ENCODE peak calls at places on chromosome 20, in six cellular contexts. U, T, Z, G, B and P are unnamed samples. For H3K4me1, the result is how much of the 10 kb centered on the place peaks cover.

GRCh38 chr20:10992776-10993175 is 319.0 kb upstream of the JAG1 start:
- DNase-seq in G (no peak), B (no peak), U (no peak), T (no peak), Z (no peak), P (no peak)

GRCh38 chr20:38633577-38634093 is 32.0 kb downstream of the ARHGAP40 start:
- DNase-seq in G (peak), B (no peak), U (no peak), T (peak), Z (peak), P (no peak)

GRCh38 chr20:347640-348484 is 951 bp downstream of the NRSN2 start:
- DNase-seq in T (peak), U (no peak), Z (peak), G (no peak), B (peak), P (peak)

GRCh38 chr20:41424025-41424424 is 57.4 kb upstream of the EMILIN3 start:
- DNase-seq in T (no peak), U (no peak), B (no peak), G (no peak), Z (no peak), P (no peak)

GRCh38 chr20:3010985-3011723 is 32.3 kb upstream of the GNRH2 start:
- DNase-seq in T (no peak), Z (no peak), U (no peak), G (no peak), B (no peak), P (no peak)

GRCh38 chr20:25083773-25084615 is 2.1 kb upstream of the VSX1 start:
- DNase-seq in G (no peak), B (no peak), U (no peak), Z (no peak), T (no peak), P (no peak)

GRCh38 chr20:34560141-34560523 is 1.6 kb downstream of the MAP1LC3A start:
- DNase-seq in B (no peak), T (no peak), G (no peak), U (no peak), Z (no peak), P (no peak)

GRCh38 chr20:38229376-38230252 is 30.9 kb downstream of the KIAA1755 start:
- DNase-seq in G (no peak), Z (no peak), T (peak), B (no peak), U (no peak), P (no peak)

GRCh38 chr20:57654363-57654997 is 34.3 kb upstream of the ZBP1 start:
- DNase-seq in T (peak), Z (peak), B (peak), G (peak), U (peak), P (peak)

GRCh38 chr20:45322952-45323383 is 14.9 kb upstream of the MATN4 start:
- DNase-seq in B (peak), Z (peak), G (peak), U (no peak), T (peak), P (no peak)

GRCh38 chr20:34713194-34713943 is 9.2 kb downstream of the TP53INP2 start:
- DNase-seq in U (peak), G (peak), B (no peak), Z (no peak), T (peak), P (no peak)

GRCh38 chr20:13085275-13085674 is 76.5 kb downstream of the SPTLC3 start:
- DNase-seq in G (no peak), Z (no peak), U (no peak), B (no peak), T (no peak), P (no peak)

GRCh38 chr20:64222273-64222672 is 33.3 kb upstream of the PCMTD2 start:
- DNase-seq in G (no peak), T (no peak), Z (no peak), U (no peak), B (no peak), P (no peak)

GRCh38 chr20:37823276-37823980 is 79.5 kb upstream of the VSTM2L start:
- DNase-seq in Z (no peak), G (no peak), T (no peak), B (no peak), U (no peak), P (no peak)

GRCh38 chr20:64079273-64080012 is at the start of gene RGS19:
- DNase-seq in B (no peak), Z (peak), T (peak), G (no peak), U (no peak), P (no peak)

GRCh38 chr20:38270869-38271608 is 10.5 kb upstream of the KIAA1755 start:
- DNase-seq in G (peak), U (no peak), B (no peak), T (peak), Z (no peak), P (no peak)

GRCh38 chr20:3661060-3661820 is 2.0 kb downstream of the GFRA4 start:
- DNase-seq in U (no peak), G (no peak), T (no peak), B (no peak), Z (no peak), P (no peak)

GRCh38 chr20:60862601-60863000 is 389.5 kb upstream of the CDH4 start:
- DNase-seq in G (no peak), U (no peak), B (no peak), Z (no peak), T (no peak), P (no peak)

GRCh38 chr20:64057628-64058498 is 5.1 kb upstream of the TCEA2 start:
- DNase-seq in U (no peak), B (peak), G (no peak), Z (peak), T (peak), P (no peak)

GRCh38 chr20:11445891-11446290 is 471.8 kb upstream of the BTBD3 start:
- DNase-seq in T (no peak), G (no peak), Z (no peak), B (no peak), U (no peak), P (no peak)

GRCh38 chr20:4830212-4830607 is 108.5 kb downstream of the PRND start:
- DNase-seq in U (no peak), Z (no peak), B (no peak), G (no peak), T (peak), P (no peak)

GRCh38 chr20:44750081-44750805 is 4.6 kb downstream of the KCNK15 start:
- DNase-seq in Z (no peak), T (no peak), U (no peak), B (no peak), G (no peak), P (no peak)

GRCh38 chr20:15220778-15221565 is 883.6 kb upstream of the FLRT3 start:
- DNase-seq in U (no peak), B (no peak), G (no peak), T (peak), Z (peak), P (no peak)

GRCh38 chr20:3040086-3040485 is 3.3 kb upstream of the GNRH2 start:
- DNase-seq in U (no peak), Z (no peak), G (no peak), T (no peak), B (no peak), P (no peak)

GRCh38 chr20:63619086-63619485 is 7.8 kb downstream of the GMEB2 start:
- DNase-seq in Z (no peak), T (no peak), G (no peak), B (no peak), U (no peak), P (no peak)

GRCh38 chr20:25052255-25053206 is 5.4 kb downstream of the ACSS1 start:
- DNase-seq in U (no peak), G (no peak), Z (no peak), T (no peak), B (peak), P (no peak)

GRCh38 chr20:9999660-10000059 is 35.1 kb upstream of the ANKEF1 start:
- DNase-seq in B (no peak), Z (no peak), G (no peak), U (no peak), T (no peak), P (no peak)

GRCh38 chr20:10171864-10172751 is 46.5 kb upstream of the SNAP25 start:
- DNase-seq in Z (peak), U (no peak), T (peak), B (no peak), G (no peak), P (no peak)

GRCh38 chr20:6075428-6076219 is 21.8 kb upstream of the LRRN4 start:
- DNase-seq in T (no peak), U (no peak), B (no peak), Z (no peak), G (no peak), P (no peak)

GRCh38 chr20:57947421-57948176 is 237.8 kb upstream of the PMEPA1 start:
- DNase-seq in B (no peak), T (no peak), U (no peak), G (no peak), Z (no peak), P (no peak)

GRCh38 chr20:57618091-57618765 is 2.0 kb downstream of the ZBP1 start:
- DNase-seq in U (no peak), G (peak), B (no peak), T (no peak), Z (peak), P (no peak)

GRCh38 chr20:9319687-9320384 is 194.6 kb upstream of the LAMP5 start:
- DNase-seq in B (no peak), U (no peak), G (no peak), T (no peak), Z (no peak), P (no peak)

GRCh38 chr20:45963059-45964011 is 8.7 kb downstream of the ZNF335 start:
- DNase-seq in B (peak), U (no peak), Z (no peak), G (no peak), T (peak), P (no peak)

GRCh38 chr20:37913563-37914366 is 10.8 kb downstream of the VSTM2L start:
- DNase-seq in T (no peak), B (no peak), G (no peak), Z (no peak), U (no peak), P (no peak)

GRCh38 chr20:34948030-34948429 is 7.6 kb downstream of the GSS start:
- DNase-seq in B (no peak), U (no peak), G (no peak), Z (no peak), T (no peak), P (no peak)

GRCh38 chr20:38873050-38873581 is 53.1 kb upstream of the FAM83D start:
- DNase-seq in Z (no peak), U (no peak), B (no peak), T (no peak), G (no peak), P (no peak)

GRCh38 chr20:2859330-2860121 is 13.8 kb upstream of the PTPRA start:
- DNase-seq in Z (no peak), G (no peak), U (no peak), B (no peak), T (no peak), P (no peak)

GRCh38 chr20:9353916-9354276 is 160.5 kb upstream of the LAMP5 start:
- DNase-seq in Z (no peak), U (no peak), G (no peak), B (no peak), T (no peak), P (no peak)

DNA sequence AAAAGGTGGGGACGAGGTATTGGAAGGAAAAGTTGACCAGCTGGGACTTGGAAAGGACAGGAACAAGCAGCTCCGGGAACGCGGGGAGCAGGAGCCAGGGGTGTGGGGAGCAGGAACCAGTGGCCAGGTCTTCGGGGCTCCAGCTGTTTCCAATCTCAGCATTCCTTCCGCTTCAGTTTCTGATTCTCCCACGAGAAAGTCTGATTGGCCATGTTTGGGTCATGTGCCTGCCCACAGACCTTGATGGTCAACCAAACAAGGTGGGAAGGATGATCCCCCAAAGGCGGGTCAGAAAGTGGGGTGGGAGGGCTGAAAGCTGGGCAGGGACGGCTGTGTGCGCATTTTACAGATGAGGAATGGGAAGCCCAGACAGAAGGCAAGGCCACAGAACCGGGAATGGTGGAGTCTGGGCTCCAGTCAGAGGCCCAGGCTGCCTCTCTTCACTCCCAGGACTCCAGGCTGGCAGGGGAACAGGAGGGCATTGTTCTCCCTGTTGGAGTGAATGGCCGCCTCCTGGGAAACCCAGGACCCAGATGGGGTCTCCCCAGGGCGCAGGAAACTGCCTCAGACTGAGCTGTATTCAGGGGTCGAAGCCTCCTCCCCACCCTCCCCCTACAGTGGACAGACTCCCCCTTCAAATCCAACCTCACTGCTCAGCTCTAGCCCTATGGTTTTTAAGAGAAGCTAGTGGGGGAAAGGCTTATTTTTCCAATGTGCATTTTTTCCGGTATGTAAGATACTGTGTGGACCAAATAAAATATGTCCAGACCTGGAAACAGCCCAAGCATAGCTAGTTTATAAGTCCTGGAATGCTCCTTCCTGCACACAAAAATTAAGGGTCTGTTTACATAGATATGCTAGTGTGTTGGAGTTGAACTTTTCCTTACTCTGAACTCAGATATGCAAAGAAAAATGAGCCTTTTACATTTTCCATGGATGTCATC is 12.2 kb upstream of the PTGIS start:
- DNase-seq in Z (no peak), G (no peak), B (no peak), T (peak), U (no peak), P (no peak)
- H3K4me1 ChIP-seq in Z (under half), G (under half), B (under half), T (under half), U (under half), P (half or more)

GRCh38 chr20:33210371-33210770 is 6.8 kb upstream of the BPIFA3 start:
- DNase-seq in B (no peak), U (no peak), G (no peak), T (no peak), Z (no peak), P (no peak)

GRCh38 chr20:33211817-33212424 is 5.2 kb upstream of the BPIFA3 start:
- DNase-seq in G (peak), Z (peak), B (no peak), T (peak), U (peak), P (no peak)

DNA sequence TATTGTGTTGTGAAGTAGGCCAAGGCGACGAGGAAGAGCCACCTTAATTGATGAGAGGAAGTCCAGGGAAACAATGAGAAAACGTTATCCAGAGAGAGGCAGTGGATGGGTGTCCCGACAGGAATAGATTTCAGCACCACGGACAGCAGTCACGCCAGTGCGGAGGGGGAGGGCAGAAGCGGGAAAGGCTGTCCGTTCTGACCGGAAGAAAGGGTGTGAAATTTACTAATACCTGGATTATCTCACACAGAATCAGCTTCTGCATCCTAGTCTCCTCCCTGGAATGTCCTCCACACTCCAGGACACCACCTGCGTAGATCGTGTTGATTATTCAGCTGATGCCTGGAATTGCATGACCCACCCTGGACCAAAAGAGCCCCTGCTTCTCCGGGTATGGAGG is 7.4 kb upstream of the BPIFA3 start:
- DNase-seq in B (peak), U (no peak), G (peak), Z (peak), T (peak), P (no peak)
- TF ChIP-seq POLR2AphosphoS5 in B (no peak), U (no peak), G (no peak), Z (peak), T (no peak), P (peak)

GRCh38 chr20:50852085-50852484 is 57.2 kb downstream of the BCAS4 start:
- DNase-seq in U (no peak), B (no peak), G (no peak), Z (no peak), T (no peak), P (no peak)
- H3K4me1 ChIP-seq in U (under half), B (under half), G (under half), Z (under half), T (under half), P (under half)

GRCh38 chr20:19923762-19924161 is 93.4 kb upstream of the NAA20 start:
- DNase-seq in T (no peak), Z (no peak), G (no peak), U (no peak), B (no peak), P (no peak)

GRCh38 chr20:19918965-19919329 is 98.2 kb upstream of the NAA20 start:
- DNase-seq in G (no peak), U (no peak), Z (no peak), B (no peak), T (no peak), P (no peak)

GRCh38 chr20:19921349-19921793 is 95.8 kb upstream of the NAA20 start:
- DNase-seq in U (no peak), Z (no peak), B (no peak), T (no peak), G (no peak), P (no peak)

GRCh38 chr20:19922716-19923115 is 94.4 kb upstream of the NAA20 start:
- DNase-seq in B (no peak), U (no peak), G (no peak), T (no peak), Z (no peak), P (no peak)

GRCh38 chr20:19920388-19921138 is 96.6 kb upstream of the NAA20 start:
- DNase-seq in Z (no peak), B (no peak), T (no peak), U (no peak), G (no peak), P (no peak)
- TF ChIP-seq POLR2AphosphoS5 in Z (no peak), B (no peak), T (no peak), U (no peak), G (no peak), P (no peak)

GRCh38 chr20:53826090-53826489 is 232.5 kb upstream of the ZNF217 start:
- DNase-seq in U (no peak), T (no peak), G (no peak), B (no peak), Z (no peak), P (no peak)
- H3K4me1 ChIP-seq in U (under half), T (under half), G (under half), B (under half), Z (under half), P (under half)

DNA sequence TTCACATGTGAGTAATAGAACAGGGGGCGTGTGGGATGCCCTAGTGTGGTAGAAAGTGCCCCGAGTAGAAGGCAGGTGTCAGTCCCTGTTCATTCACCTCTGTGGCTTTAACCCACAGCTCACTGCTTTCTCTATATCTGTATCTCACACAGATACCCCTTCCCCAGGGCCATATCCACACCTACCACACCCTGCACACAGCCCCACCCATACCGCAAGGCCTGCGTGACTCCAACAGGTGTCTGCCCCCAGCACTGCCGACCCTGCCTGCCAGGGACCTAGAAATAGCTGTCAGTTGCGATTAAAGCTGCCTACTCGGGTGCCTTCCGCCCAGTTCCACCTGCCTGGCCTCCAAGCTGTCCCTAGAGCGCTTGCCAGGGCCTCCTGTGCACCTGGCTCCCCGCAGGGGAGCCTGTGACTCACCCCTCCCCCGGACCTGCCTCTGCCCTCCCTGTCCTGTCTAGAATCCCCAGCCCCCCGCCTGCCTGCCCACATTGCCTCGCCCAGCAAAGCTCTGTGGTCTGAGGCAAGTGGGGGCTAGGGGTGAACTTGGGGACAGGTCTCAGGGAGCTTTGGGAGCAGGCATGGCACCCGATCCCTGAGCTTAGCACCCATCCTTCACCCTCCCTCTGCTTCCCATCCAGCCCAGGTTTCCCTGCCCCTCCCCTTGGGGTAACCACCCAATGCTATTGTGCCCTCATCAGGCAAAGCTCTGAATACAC is 38.3 kb upstream of the ID1 start:
- DNase-seq in G (peak), B (no peak), U (no peak), Z (no peak), T (no peak), P (no peak)
- TF ChIP-seq POLR2AphosphoS5 in G (peak), B (no peak), U (no peak), Z (no peak), T (no peak), P (no peak)

GRCh38 chr20:1376453-1377270 is 16.2 kb downstream of the FKBP1A start:
- DNase-seq in T (peak), Z (no peak), B (no peak), U (no peak), G (no peak), P (peak)
- H3K4me1 ChIP-seq in T (half or more), Z (under half), B (under half), U (half or more), G (under half), P (half or more)

DNA sequence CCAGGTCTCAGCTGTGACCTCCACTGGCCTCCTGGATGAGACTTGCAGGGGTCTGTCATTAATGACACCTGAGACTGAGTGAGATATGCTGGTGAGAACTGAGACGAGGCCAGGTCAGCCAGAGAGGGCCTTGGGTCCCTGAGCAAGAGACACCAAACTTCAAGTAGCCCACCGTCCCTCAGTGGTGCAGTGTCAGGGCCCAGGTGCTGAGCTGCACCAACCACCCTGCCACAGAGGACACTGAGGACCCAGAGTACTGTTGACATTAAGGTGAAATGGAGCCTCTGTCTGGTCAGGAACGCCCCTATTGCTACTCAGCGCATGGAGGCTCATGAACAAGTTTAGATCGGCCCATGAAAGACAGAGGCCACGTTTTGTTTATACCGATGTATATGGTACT is 64.1 kb upstream of the SCP2D1 start:
- DNase-seq in Z (no peak), U (no peak), T (no peak), G (no peak), B (no peak), P (peak)
- TF ChIP-seq POLR2AphosphoS5 in Z (no peak), U (no peak), T (no peak), G (no peak), B (no peak), P (no peak)